ENCODE peak calls at places on chromosomes 16 and 17, in four cellular contexts. Y is breast epithelium, F is A549, R is astrocyte of the spinal cord. A is an unnamed sample.

GRCh38 chr17:40316571-40317344 is 7.8 kb downstream of the RARA start:
- DNase-seq in Y (peak), F (peak), R (peak), A (no peak)

GRCh38 chr16:23052908-23053580 is 96.2 kb downstream of the USP31 start:
- DNase-seq in Y (no peak), F (no peak), R (no peak), A (no peak)

GRCh38 chr17:42050360-42051012 is at the start of gene C17orf113:
- DNase-seq in Y (no peak), F (peak), R (no peak), A (peak)

GRCh38 chr17:8965394-8966168 is at the start of gene PIK3R5:
- DNase-seq in Y (no peak), F (no peak), R (no peak), A (no peak)

GRCh38 chr16:7316266-7316888 is 16.3 kb upstream of the RBFOX1 start:
- DNase-seq in Y (no peak), F (no peak), R (no peak), A (no peak)

GRCh38 chr16:55817236-55817912 is 15.5 kb downstream of the CES1 start:
- DNase-seq in Y (no peak), F (no peak), R (no peak), A (no peak)

GRCh38 chr16:19502395-19503131 is 19.3 kb downstream of the GDE1 start:
- DNase-seq in Y (peak), F (peak), R (peak), A (no peak)

GRCh38 chr17:71118039-71118438 is 948.7 kb downstream of the KCNJ2 start:
- DNase-seq in Y (no peak), F (peak), R (peak), A (no peak)

GRCh38 chr17:34443832-34444469 is 80.9 kb upstream of the CCL1 start:
- DNase-seq in Y (no peak), F (peak), R (no peak), A (no peak)

GRCh38 chr16:50696575-50697420 is 3.4 kb downstream of the NOD2 start:
- DNase-seq in Y (peak), F (peak), R (peak), A (no peak)

GRCh38 chr17:29019475-29020181 is 13.8 kb upstream of the SEZ6 start:
- DNase-seq in Y (no peak), F (no peak), R (no peak), A (no peak)

GRCh38 chr16:75043175-75043937 is 44.5 kb downstream of the ZNRF1 start:
- DNase-seq in Y (peak), F (no peak), R (peak), A (no peak)

GRCh38 chr17:50326831-50327364 is 19.0 kb upstream of the XYLT2 start:
- DNase-seq in Y (no peak), F (no peak), R (no peak), A (no peak)

GRCh38 chr17:76467809-76468633 is 618 bp downstream of the AANAT start:
- DNase-seq in Y (no peak), F (no peak), R (no peak), A (peak)

GRCh38 chr16:89737341-89738071 is 16.2 kb downstream of the ZNF276 start:
- DNase-seq in Y (no peak), F (no peak), R (no peak), A (no peak)

GRCh38 chr17:31564883-31565297 is 173.4 kb downstream of the RAB11FIP4 start:
- DNase-seq in Y (peak), F (no peak), R (peak), A (peak)

GRCh38 chr17:61487668-61488595 is 35.7 kb downstream of the TBX4 start:
- DNase-seq in Y (no peak), F (no peak), R (no peak), A (no peak)

GRCh38 chr17:47884905-47885735 is 10.9 kb upstream of the SP2 start:
- DNase-seq in Y (no peak), F (no peak), R (no peak), A (no peak)

GRCh38 chr16:70694088-70694487 is 8.2 kb upstream of the MTSS2 start:
- DNase-seq in Y (no peak), F (peak), R (peak), A (no peak)

GRCh38 chr16:53281859-53282258 is 152.4 kb upstream of the RBL2 start:
- DNase-seq in Y (no peak), F (no peak), R (no peak), A (no peak)

DNA sequence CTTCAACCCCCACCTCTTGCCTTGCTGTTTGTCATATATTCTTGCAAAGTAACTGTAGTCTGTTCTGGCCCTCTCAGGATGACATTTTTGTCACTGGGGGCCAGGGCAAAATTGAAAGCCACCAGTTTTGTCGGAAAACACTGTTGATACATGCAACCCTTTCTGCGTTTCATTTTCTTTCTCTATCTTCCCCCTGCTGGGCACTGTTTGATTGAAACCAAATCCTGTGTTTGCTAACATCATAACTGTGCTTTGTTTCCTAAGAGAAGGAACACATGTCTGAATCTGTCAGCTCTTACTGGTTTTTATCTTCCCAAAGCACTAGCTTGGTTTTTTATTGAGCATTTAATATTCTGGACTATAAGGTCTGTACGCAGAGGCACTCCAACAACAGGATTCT is 11.7 kb upstream of the CPPED1 start:
- DNase-seq in Y (no peak), F (no peak), R (no peak), A (no peak)
- TF ChIP-seq CTCF in Y (no peak), F (no peak), R (no peak), A (no peak)

GRCh38 chr17:81473019-81473418 is 39.6 kb downstream of the ACTG1 start:
- DNase-seq in Y (no peak), F (no peak), R (no peak), A (no peak)

GRCh38 chr17:81470270-81470943 is 42.2 kb downstream of the ACTG1 start:
- DNase-seq in Y (no peak), F (no peak), R (no peak), A (no peak)

GRCh38 chr17:81469266-81469665 is 43.3 kb downstream of the ACTG1 start:
- DNase-seq in Y (no peak), F (no peak), R (no peak), A (no peak)

GRCh38 chr17:81470944-81471803 is 41.4 kb downstream of the ACTG1 start:
- DNase-seq in Y (no peak), F (no peak), R (peak), A (no peak)

GRCh38 chr17:81471804-81472456 is 40.7 kb downstream of the ACTG1 start:
- DNase-seq in Y (peak), F (peak), R (peak), A (no peak)
- TF ChIP-seq CTCF in Y (peak), F (no peak), R (peak), A (no peak)

GRCh38 chr17:44197980-44198720 is 1.5 kb downstream of the ATXN7L3 start:
- DNase-seq in Y (no peak), F (peak), R (peak), A (no peak)
- TF ChIP-seq CTCF in Y (no peak), F (no peak), R (peak), A (no peak)

GRCh38 chr17:45431531-45432404 is 902 bp downstream of the ARHGAP27 start:
- DNase-seq in Y (peak), F (peak), R (no peak), A (peak)
- TF ChIP-seq CTCF in Y (no peak), F (no peak), R (no peak), A (no peak)

GRCh38 chr17:4004517-4005295 is 40.5 kb upstream of the ATP2A3 start:
- DNase-seq in Y (no peak), F (peak), R (peak), A (peak)
- TF ChIP-seq CTCF in Y (peak), F (peak), R (peak), A (peak)

A was measured in D721Med.